ENCODE peak calls at places on chromosomes 1 and 21, in six cellular contexts. N, H, D, O, F and R are unnamed samples.

GRCh38 chr1:204826970-204827369 is 43.7 kb upstream of the NFASC start:
- DNase-seq in N (no peak), H (no peak), D (no peak), O (no peak), F (no peak), R (no peak)

GRCh38 chr1:216854836-216855485 is 131.7 kb upstream of the ESRRG start:
- DNase-seq in N (no peak), H (no peak), D (no peak), O (no peak), F (no peak), R (no peak)

GRCh38 chr1:204065174-204065985 is 7.5 kb upstream of the SOX13 start:
- DNase-seq in N (no peak), H (no peak), D (peak; percentile 12), O (peak; percentile 23), F (no peak), R (no peak)

GRCh38 chr1:201582261-201582951 is 43.5 kb downstream of the NAV1 start:
- DNase-seq in N (no peak), H (no peak), D (peak; percentile 70), O (no peak), F (no peak), R (no peak)

GRCh38 chr1:202802998-202803932 is 5.0 kb downstream of the KDM5B start:
- DNase-seq in N (no peak), H (no peak), D (peak; percentile 57), O (no peak), F (no peak), R (no peak)

GRCh38 chr1:2929335-2929734 is 91.9 kb upstream of the ACTRT2 start:
- DNase-seq in N (no peak), H (no peak), D (no peak), O (no peak), F (no peak), R (no peak)

GRCh38 chr1:157090196-157090647 is 9.4 kb downstream of the ETV3L start:
- DNase-seq in N (no peak), H (peak; percentile 75), D (peak; percentile 87), O (peak; percentile 82), F (peak; percentile 55), R (peak; percentile 89)

GRCh38 chr1:55035904-55036303 is 3.4 kb upstream of the PCSK9 start:
- DNase-seq in N (no peak), H (no peak), D (no peak), O (no peak), F (no peak), R (no peak)

GRCh38 chr1:3161130-3161840 is 92.3 kb downstream of the PRDM16 start:
- DNase-seq in N (no peak), H (no peak), D (no peak), O (no peak), F (no peak), R (no peak)

GRCh38 chr1:88847618-88848017 is 43.7 kb downstream of the GTF2B start:
- DNase-seq in N (no peak), H (no peak), D (no peak), O (no peak), F (no peak), R (no peak)

GRCh38 chr1:171563675-171564074 is 58.4 kb upstream of the MYOCOS start:
- DNase-seq in N (no peak), H (no peak), D (peak; percentile 76), O (no peak), F (no peak), R (no peak)

GRCh38 chr1:217495249-217495648 is 135.6 kb downstream of the GPATCH2 start:
- DNase-seq in N (no peak), H (no peak), D (no peak), O (no peak), F (no peak), R (no peak)

GRCh38 chr1:87399701-87400100 is 71.0 kb downstream of the LMO4 start:
- DNase-seq in N (no peak), H (no peak), D (no peak), O (no peak), F (no peak), R (no peak)

GRCh38 chr1:1407957-1408318 is 845 bp upstream of the MRPL20 start:
- DNase-seq in N (no peak), H (no peak), D (no peak), O (no peak), F (no peak), R (no peak)

GRCh38 chr1:211497489-211498045 is 5.6 kb upstream of the RD3 start:
- DNase-seq in N (no peak), H (no peak), D (no peak), O (no peak), F (no peak), R (no peak)

GRCh38 chr1:204828352-204828850 is 42.3 kb upstream of the NFASC start:
- DNase-seq in N (no peak), H (peak; percentile 4), D (no peak), O (no peak), F (no peak), R (peak; percentile 7)

GRCh38 chr1:186304982-186305949 is 69.8 kb downstream of the TPR start:
- DNase-seq in N (no peak), H (peak; percentile 25), D (peak; percentile 13), O (no peak), F (peak; percentile 25), R (no peak)

GRCh38 chr1:25492323-25492722 is 51.1 kb upstream of the LDLRAP1 start:
- DNase-seq in N (no peak), H (no peak), D (no peak), O (no peak), F (no peak), R (no peak)

GRCh38 chr1:50421768-50422674 is 1.2 kb downstream of the DMRTA2 start:
- DNase-seq in N (no peak), H (no peak), D (no peak), O (no peak), F (no peak), R (no peak)

GRCh38 chr21:45830720-45831366 is 150.7 kb upstream of the COL6A1 start:
- DNase-seq in N (no peak), H (no peak), D (no peak), O (no peak), F (no peak), R (no peak)

DNA sequence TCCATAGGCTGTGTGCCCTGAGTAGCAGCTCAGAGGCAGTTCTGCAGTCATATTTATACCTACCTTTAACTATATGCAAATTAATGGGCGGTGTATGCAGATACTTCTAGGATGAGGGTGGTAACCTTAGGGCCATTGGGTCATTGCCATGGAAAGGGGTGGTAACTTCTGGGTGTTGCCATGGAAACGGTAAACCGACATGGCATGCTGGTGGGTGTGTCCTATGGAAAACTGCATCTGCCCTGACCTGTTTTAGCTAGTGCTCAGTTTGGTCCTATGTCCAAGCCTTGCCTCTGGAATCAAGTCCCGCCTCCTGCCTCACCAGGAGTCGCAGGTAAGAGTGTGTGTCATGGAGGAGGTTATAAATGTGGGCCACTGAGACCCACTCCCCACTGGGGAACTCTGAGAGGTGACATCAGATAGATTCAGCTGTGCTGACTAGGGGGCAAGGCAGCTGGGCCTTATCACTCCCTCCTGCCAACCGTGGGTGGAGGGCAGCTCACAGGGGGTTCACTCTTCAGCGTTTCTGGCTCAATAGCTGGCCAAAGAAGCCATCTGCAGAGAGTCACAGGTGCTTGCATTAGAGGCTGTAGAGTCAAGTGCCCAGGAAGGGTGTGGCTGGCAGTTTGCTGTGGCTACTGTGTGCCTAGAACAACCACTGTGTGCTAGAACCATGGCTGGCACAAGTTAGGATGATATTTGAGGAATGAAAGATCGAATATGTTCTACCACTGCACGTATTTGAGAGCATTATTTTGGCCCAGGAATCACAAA is 19.0 kb downstream of the BACE2 start:
- DNase-seq in N (no peak), H (no peak), D (no peak), O (no peak), F (no peak), R (no peak)
- H3K4me3 ChIP-seq in N (no peak overlapping the region), H (no peak overlapping the region), D (no peak overlapping the region), O (no peak overlapping the region), F (no peak overlapping the region), R (no peak overlapping the region)

GRCh38 chr1:155128755-155129473 is 1.2 kb downstream of the EFNA1 start:
- DNase-seq in N (no peak), H (no peak), D (no peak), O (no peak), F (no peak), R (peak; percentile 31)

GRCh38 chr1:155127672-155128468 is at the start of gene EFNA1:
- DNase-seq in N (no peak), H (peak; percentile 38), D (no peak), O (peak; percentile 52), F (no peak), R (peak; percentile 42)

GRCh38 chr1:155126494-155127104 is 1.1 kb upstream of the EFNA1 start:
- DNase-seq in N (no peak), H (peak; percentile 33), D (peak; percentile 27), O (peak; percentile 27), F (no peak), R (peak; percentile 34)

GRCh38 chr1:155127105-155127671 is 488 bp upstream of the EFNA1 start:
- DNase-seq in N (no peak), H (peak; percentile 15), D (peak; percentile 57), O (peak; percentile 19), F (no peak), R (no peak)

GRCh38 chr1:155128469-155128754 is 736 bp downstream of the EFNA1 start:
- DNase-seq in N (no peak), H (no peak), D (no peak), O (no peak), F (no peak), R (no peak)
- H3K4me1 ChIP-seq in N (peaks cover 20% of the 10 kb centered on the region), H (peaks cover 32% of the 10 kb centered on the region), D (peaks cover 22% of the 10 kb centered on the region), O (peaks cover 29% of the 10 kb centered on the region), F (peaks cover 59% of the 10 kb centered on the region), R (peaks cover 34% of the 10 kb centered on the region)

GRCh38 chr1:155077758-155078495 is 710 bp upstream of the EFNA3 start:
- DNase-seq in N (no peak), H (no peak), D (no peak), O (no peak), F (no peak), R (no peak)
- H3K27me3 ChIP-seq in N (peaks cover 29% of the 10 kb centered on the region), H (peaks cover 18% of the 10 kb centered on the region), D (peaks cover 70% of the 10 kb centered on the region), O (peaks cover 65% of the 10 kb centered on the region), F (peaks cover 9% of the 10 kb centered on the region), R (peaks cover 28% of the 10 kb centered on the region)

GRCh38 chr1:7902478-7903084 is 38.1 kb downstream of the TNFRSF9 start:
- DNase-seq in N (no peak), H (peak; percentile 55), D (peak; percentile 70), O (peak; percentile 63), F (peak; percentile 66), R (peak; percentile 33)
- H3K4me3 ChIP-seq in N (peak overlapping the region; percentile 29), H (no peak overlapping the region), D (no peak overlapping the region), O (no peak overlapping the region), F (peak overlapping the region; percentile 24), R (peak overlapping the region; percentile 55)

GRCh38 chr1:43547538-43548072 is 16.9 kb downstream of the PTPRF start:
- DNase-seq in N (no peak), H (no peak), D (no peak), O (no peak), F (no peak), R (no peak)
- H3K4me1 ChIP-seq in N (no peaks in the 10 kb centered on the region), H (peaks cover 4% of the 10 kb centered on the region), D (peaks cover 4% of the 10 kb centered on the region), O (no peaks in the 10 kb centered on the region), F (no peaks in the 10 kb centered on the region), R (no peaks in the 10 kb centered on the region)